ENCODE peak calls at places on chromosomes 11 and 22, in five cellular contexts. One of them, this sample, is unnamed.

GRCh38 chr11:59267738-59268475 is 55.2 kb upstream of the MPEG1 start:
- DNase-seq in body of pancreas: no peak
- DNase-seq in NCI-H1417: no peak
- DNase-seq in lung microvascular endothelial cell: no peak
- DNase-seq in posterior vena cava: no peak
- DNase-seq in this sample: no peak

GRCh38 chr22:39995346-39996252 is 845 bp downstream of the FAM83F start:
- DNase-seq in body of pancreas: peak; percentile 44
- DNase-seq in NCI-H1417: peak; percentile 38
- DNase-seq in lung microvascular endothelial cell: no peak
- DNase-seq in posterior vena cava: no peak
- DNase-seq in this sample: no peak

GRCh38 chr11:47004595-47005033 is 68.1 kb downstream of the CSTPP1 start:
- DNase-seq in body of pancreas: peak; percentile 84
- DNase-seq in NCI-H1417: no peak
- DNase-seq in lung microvascular endothelial cell: peak; percentile 82
- DNase-seq in posterior vena cava: peak; percentile 89
- DNase-seq in this sample: peak; percentile 66

GRCh38 chr11:85627332-85627997 is at the start of gene DLG2:
- DNase-seq in body of pancreas: peak; percentile 14
- DNase-seq in NCI-H1417: peak; percentile 88
- DNase-seq in lung microvascular endothelial cell: peak; percentile 9
- DNase-seq in posterior vena cava: peak; percentile 80
- DNase-seq in this sample: peak; percentile 14

GRCh38 chr11:44759743-44760476 is 33.1 kb downstream of the TSPAN18 start:
- DNase-seq in body of pancreas: no peak
- DNase-seq in NCI-H1417: no peak
- DNase-seq in lung microvascular endothelial cell: no peak
- DNase-seq in posterior vena cava: no peak
- DNase-seq in this sample: no peak

GRCh38 chr11:6625832-6626420 is 6.7 kb upstream of the TPP1 start:
- DNase-seq in body of pancreas: peak; percentile 7
- DNase-seq in NCI-H1417: no peak
- DNase-seq in lung microvascular endothelial cell: no peak
- DNase-seq in posterior vena cava: no peak
- DNase-seq in this sample: no peak

GRCh38 chr22:28014141-28015055 is 95.3 kb upstream of the PITPNB start:
- DNase-seq in body of pancreas: peak; percentile 4
- DNase-seq in NCI-H1417: peak; percentile 61
- DNase-seq in lung microvascular endothelial cell: no peak
- DNase-seq in posterior vena cava: peak; percentile 50
- DNase-seq in this sample: no peak

GRCh38 chr11:11444027-11444799 is 91.2 kb upstream of the CSNK2A3 start:
- DNase-seq in body of pancreas: peak; percentile 22
- DNase-seq in NCI-H1417: no peak
- DNase-seq in lung microvascular endothelial cell: no peak
- DNase-seq in posterior vena cava: no peak
- DNase-seq in this sample: no peak

GRCh38 chr22:19875531-19876313 is 21.0 kb upstream of the GNB1L start:
- DNase-seq in body of pancreas: peak; percentile 12
- DNase-seq in NCI-H1417: no peak
- DNase-seq in lung microvascular endothelial cell: peak; percentile 76
- DNase-seq in posterior vena cava: peak; percentile 78
- DNase-seq in this sample: peak; percentile 71

GRCh38 chr22:37484115-37485005 is 1.8 kb downstream of the MFNG start:
- DNase-seq in body of pancreas: no peak
- DNase-seq in NCI-H1417: peak; percentile 31
- DNase-seq in lung microvascular endothelial cell: peak; percentile 92
- DNase-seq in posterior vena cava: peak; percentile 95
- DNase-seq in this sample: peak; percentile 83

GRCh38 chr11:66867425-66868040 is 10.7 kb downstream of the LRFN4 start:
- DNase-seq in body of pancreas: no peak
- DNase-seq in NCI-H1417: no peak
- DNase-seq in lung microvascular endothelial cell: no peak
- DNase-seq in posterior vena cava: no peak
- DNase-seq in this sample: no peak

GRCh38 chr11:64132388-64132771 is 33.5 kb downstream of the MACROD1 start:
- DNase-seq in body of pancreas: no peak
- DNase-seq in NCI-H1417: no peak
- DNase-seq in lung microvascular endothelial cell: no peak
- DNase-seq in posterior vena cava: no peak
- DNase-seq in this sample: no peak

GRCh38 chr11:75635009-75635909 is 33.6 kb downstream of the MAP6 start:
- DNase-seq in body of pancreas: no peak
- DNase-seq in NCI-H1417: peak; percentile 72
- DNase-seq in lung microvascular endothelial cell: no peak
- DNase-seq in posterior vena cava: no peak
- DNase-seq in this sample: no peak

GRCh38 chr11:69094111-69094914 is 45.6 kb downstream of the TPCN2 start:
- DNase-seq in body of pancreas: no peak
- DNase-seq in NCI-H1417: peak; percentile 28
- DNase-seq in lung microvascular endothelial cell: no peak
- DNase-seq in posterior vena cava: peak; percentile 77
- DNase-seq in this sample: no peak